ENCODE peak calls at places on chromosomes 12 and 14, in six cellular contexts. S, V, I, O, N and U are unnamed samples. For H3K4me1, the result is how much of the 10 kb centered on the place peaks cover.

GRCh38 chr12:85975716-85976115 is 101.6 kb downstream of the NTS start:
- DNase-seq in S (no peak), N (no peak), V (no peak), I (no peak), O (no peak), U (no peak)

GRCh38 chr14:24921903-24922302 is 128.0 kb downstream of the STXBP6 start:
- DNase-seq in V (no peak), S (no peak), O (no peak), N (peak), I (no peak), U (no peak)

GRCh38 chr14:21894003-21894897 is 220.6 kb upstream of the OR4E1 start:
- DNase-seq in I (peak), V (no peak), S (no peak), O (no peak), N (no peak), U (no peak)

GRCh38 chr14:78697341-78697740 is 527.2 kb downstream of the NRXN3 start:
- DNase-seq in S (no peak), O (no peak), N (peak), I (no peak), V (no peak), U (no peak)

GRCh38 chr14:56131004-56131864 is 13.0 kb downstream of the PELI2 start:
- DNase-seq in O (no peak), N (no peak), V (no peak), S (no peak), I (no peak), U (no peak)

GRCh38 chr12:124588689-124589318 is 21.4 kb upstream of the NCOR2 start:
- DNase-seq in O (no peak), S (no peak), N (peak), I (no peak), V (peak), U (no peak)

GRCh38 chr14:52043690-52044089 is 25.2 kb downstream of the NID2 start:
- DNase-seq in S (no peak), O (no peak), V (no peak), I (peak), N (peak), U (no peak)

GRCh38 chr12:271165-271564 is 8.5 kb upstream of the SLC6A13 start:
- DNase-seq in I (no peak), O (no peak), S (no peak), N (no peak), V (no peak), U (no peak)

GRCh38 chr12:78120866-78121590 is 290.3 kb downstream of the NAV3 start:
- DNase-seq in N (peak), V (no peak), O (no peak), I (no peak), S (no peak), U (no peak)

GRCh38 chr12:51661199-51661598 is 70.2 kb downstream of the SCN8A start:
- DNase-seq in I (no peak), V (no peak), O (no peak), S (no peak), N (no peak), U (no peak)

GRCh38 chr14:99688629-99689028 is 4.5 kb downstream of the CYP46A1 start:
- DNase-seq in S (no peak), N (no peak), I (peak), V (peak), O (no peak), U (no peak)

GRCh38 chr12:6620137-6620884 is 13.1 kb upstream of the CHD4 start:
- DNase-seq in V (no peak), S (peak), O (no peak), N (no peak), I (peak), U (no peak)

GRCh38 chr14:69056389-69056788 is 77.3 kb upstream of the ACTN1 start:
- DNase-seq in S (no peak), O (no peak), N (peak), I (no peak), V (no peak), U (no peak)

GRCh38 chr12:45039757-45040156 is 11.1 kb downstream of the DBX2 start:
- DNase-seq in N (no peak), S (no peak), O (no peak), I (no peak), V (no peak), U (no peak)

GRCh38 chr12:120677765-120678473 is 9.0 kb upstream of the MLEC start:
- DNase-seq in S (no peak), V (no peak), O (no peak), I (no peak), N (no peak), U (no peak)

GRCh38 chr14:53509227-53509822 is 356.2 kb upstream of the DDHD1 start:
- DNase-seq in V (peak), I (no peak), N (peak), O (no peak), S (no peak), U (peak)

GRCh38 chr14:50002926-50003212 is 110.0 kb downstream of the ARF6 start:
- DNase-seq in V (no peak), S (no peak), I (no peak), O (no peak), N (no peak), U (no peak)

GRCh38 chr12:81992461-81992860 is 233.3 kb upstream of the PPFIA2 start:
- DNase-seq in V (no peak), I (peak), N (no peak), O (no peak), S (no peak), U (no peak)

GRCh38 chr12:52494100-52494499 is 1.0 kb upstream of the KRT6A start:
- DNase-seq in V (no peak), I (no peak), S (no peak), N (no peak), O (no peak), U (no peak)

GRCh38 chr14:69460093-69460701 is 24.3 kb upstream of the PLEKHD1 start:
- DNase-seq in V (peak), N (peak), S (no peak), O (no peak), I (peak), U (no peak)

GRCh38 chr14:50871914-50872732 is at the start of gene ABHD12B:
- DNase-seq in I (no peak), V (no peak), S (no peak), N (no peak), O (no peak), U (no peak)

GRCh38 chr12:6608592-6609311 is 1.6 kb upstream of the CHD4 start:
- DNase-seq in N (no peak), O (no peak), I (no peak), V (no peak), S (no peak), U (no peak)

GRCh38 chr14:75648066-75648838 is 12.4 kb downstream of the ERG28 start:
- DNase-seq in S (peak), O (no peak), N (peak), V (peak), I (no peak), U (peak)

GRCh38 chr12:1612196-1612595 is 16.8 kb upstream of the WNT5B start:
- DNase-seq in O (no peak), N (no peak), S (no peak), V (no peak), I (no peak), U (no peak)

GRCh38 chr12:56637621-56638020 is 7.5 kb upstream of the BAZ2A start:
- DNase-seq in S (no peak), N (no peak), O (no peak), V (no peak), I (no peak), U (no peak)

GRCh38 chr12:33427071-33427470 is 12.5 kb downstream of the SYT10 start:
- DNase-seq in V (no peak), S (no peak), N (no peak), I (no peak), O (no peak), U (no peak)

GRCh38 chr12:3933074-3933818 is 60.0 kb upstream of the PARP11 start:
- DNase-seq in I (no peak), O (no peak), S (no peak), V (no peak), N (no peak), U (no peak)

GRCh38 chr14:92962031-92962830 is 39.3 kb downstream of the CHGA start:
- DNase-seq in I (no peak), O (no peak), V (no peak), N (no peak), S (peak), U (no peak)

GRCh38 chr14:75831455-75831854 is 150.3 kb downstream of the TGFB3 start:
- DNase-seq in S (peak), V (no peak), I (peak), O (peak), N (peak), U (peak)

GRCh38 chr12:57027011-57027804 is 10.9 kb upstream of the TAC3 start:
- DNase-seq in I (no peak), O (no peak), N (no peak), V (no peak), S (no peak), U (no peak)

GRCh38 chr12:10574307-10574706 is 39.1 kb downstream of the MAGOHB start:
- DNase-seq in I (no peak), S (no peak), N (no peak), O (no peak), V (no peak), U (no peak)

GRCh38 chr14:68143341-68143807 is 323.8 kb downstream of the RAD51B start:
- DNase-seq in N (peak), S (no peak), V (peak), I (no peak), O (no peak), U (no peak)

GRCh38 chr14:74852922-74853530 is 22.9 kb downstream of the PROX2 start:
- DNase-seq in V (no peak), S (no peak), I (no peak), N (peak), O (no peak), U (no peak)

GRCh38 chr14:63604626-63605025 is 37.0 kb downstream of the WDR89 start:
- DNase-seq in O (no peak), S (no peak), N (no peak), I (no peak), V (no peak), U (no peak)

GRCh38 chr12:80187660-80188090 is 88.3 kb downstream of the OTOGL start:
- DNase-seq in N (peak), V (no peak), O (no peak), S (no peak), I (no peak), U (no peak)

GRCh38 chr12:107684990-107685359 is 624 bp upstream of the PWP1 start:
- DNase-seq in S (no peak), V (no peak), N (peak), O (no peak), I (no peak), U (no peak)

GRCh38 chr14:53964249-53964648 is 7.6 kb upstream of the BMP4 start:
- DNase-seq in S (no peak), N (peak), I (no peak), V (no peak), O (no peak), U (no peak)

GRCh38 chr12:12265571-12266388 is 1.1 kb downstream of the LRP6 start:
- DNase-seq in I (peak), S (no peak), V (no peak), O (no peak), N (peak), U (no peak)

GRCh38 chr14:93996130-93996695 is 888 bp upstream of the CCDC197 start:
- DNase-seq in V (no peak), I (no peak), S (no peak), O (no peak), N (no peak), U (no peak)
- H3K4me1 ChIP-seq in V (under half), I (under half), S (under half), O (under half), N (under half), U (under half)

GRCh38 chr14:103393687-103394626 is 8.7 kb downstream of the MARK3 start:
- DNase-seq in S (peak), V (no peak), N (peak), I (no peak), O (no peak), U (no peak)
- H3K4me1 ChIP-seq in S (half or more), V (half or more), N (under half), I (half or more), O (under half), U (under half)

GRCh38 chr12:108837680-108838079 is 19.7 kb downstream of the SSH1 start:
- DNase-seq in O (no peak), V (no peak), S (peak), I (no peak), N (no peak), U (no peak)

GRCh38 chr12:108839890-108840230 is 17.5 kb downstream of the SSH1 start:
- DNase-seq in I (no peak), S (peak), N (no peak), O (no peak), V (no peak), U (no peak)

GRCh38 chr12:108838194-108839010 is 19.0 kb downstream of the SSH1 start:
- DNase-seq in I (peak), O (peak), S (peak), V (peak), N (peak), U (peak)

GRCh38 chr12:108840605-108841328 is 16.6 kb downstream of the SSH1 start:
- DNase-seq in I (no peak), O (no peak), S (peak), N (peak), V (no peak), U (no peak)

DNA sequence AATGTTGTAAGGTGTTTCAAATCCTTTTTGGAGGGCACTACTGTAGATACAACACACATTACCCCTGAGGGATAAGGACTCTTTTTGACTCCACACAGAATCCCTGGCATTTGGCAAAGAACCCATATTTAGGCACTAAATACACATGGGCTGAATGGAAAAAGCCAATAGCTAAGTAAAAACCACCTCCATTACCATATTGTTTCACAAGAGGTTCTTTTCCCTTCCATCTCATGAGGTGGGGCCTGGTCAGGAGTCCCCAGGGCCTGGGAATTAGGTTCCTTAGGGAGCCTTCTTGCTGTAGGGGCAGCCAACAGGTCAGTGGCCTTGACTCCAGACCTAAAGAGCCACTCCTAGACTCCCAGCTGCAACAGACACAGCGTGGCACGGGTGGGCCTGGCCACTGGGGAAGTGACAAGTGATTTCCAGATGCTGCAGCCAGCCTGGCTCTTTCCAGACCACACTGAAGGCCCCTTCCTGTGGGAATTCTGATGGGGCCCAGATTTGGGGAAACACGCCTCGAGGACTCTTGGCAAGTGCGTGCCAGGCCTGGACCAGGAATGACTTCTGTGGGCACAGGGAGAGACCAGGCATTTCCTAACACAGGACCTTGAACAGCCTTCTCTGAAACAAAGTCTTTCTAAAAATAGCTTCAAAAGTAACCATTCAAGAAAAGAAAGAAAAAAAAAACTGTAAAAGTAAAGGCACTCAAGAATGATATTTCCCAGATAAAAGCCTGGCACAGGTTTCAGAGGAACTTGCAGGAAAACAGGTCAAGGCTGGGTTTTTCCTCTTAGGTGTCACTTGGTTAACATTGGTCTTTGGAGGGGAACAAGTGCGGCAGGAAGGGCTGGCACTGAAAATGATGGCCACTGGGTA is 18.1 kb downstream of the SSH1 start:
- DNase-seq in V (peak), O (peak), S (peak), I (no peak), N (peak), U (no peak)
- H3K4me1 ChIP-seq in V (half or more), O (half or more), S (half or more), I (under half), N (under half), U (half or more)

DNA sequence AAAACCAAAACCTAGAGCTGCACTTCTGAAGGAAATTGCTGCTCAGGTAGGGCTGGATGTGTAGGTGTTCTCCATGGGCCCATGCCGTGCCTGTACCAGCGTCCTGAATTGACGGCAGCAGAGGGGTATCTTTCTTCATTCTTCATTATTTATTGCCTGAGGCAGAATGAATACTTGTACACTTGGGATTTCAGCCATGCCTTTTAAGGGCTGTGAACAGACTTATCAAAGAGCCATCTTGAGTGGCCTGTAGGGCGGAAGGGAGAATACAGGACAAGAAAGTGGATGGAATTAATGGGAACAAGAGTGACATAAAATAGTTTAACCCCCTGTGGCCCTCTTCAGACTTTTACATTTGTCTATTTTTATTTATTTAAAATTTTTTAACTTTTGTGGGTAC is 61.4 kb downstream of the RASSF3 start:
- DNase-seq in O (no peak), V (no peak), S (no peak), N (no peak), I (no peak), U (no peak)
- H3K4me1 ChIP-seq in O (half or more), V (half or more), S (half or more), N (under half), I (half or more), U (half or more)

DNA sequence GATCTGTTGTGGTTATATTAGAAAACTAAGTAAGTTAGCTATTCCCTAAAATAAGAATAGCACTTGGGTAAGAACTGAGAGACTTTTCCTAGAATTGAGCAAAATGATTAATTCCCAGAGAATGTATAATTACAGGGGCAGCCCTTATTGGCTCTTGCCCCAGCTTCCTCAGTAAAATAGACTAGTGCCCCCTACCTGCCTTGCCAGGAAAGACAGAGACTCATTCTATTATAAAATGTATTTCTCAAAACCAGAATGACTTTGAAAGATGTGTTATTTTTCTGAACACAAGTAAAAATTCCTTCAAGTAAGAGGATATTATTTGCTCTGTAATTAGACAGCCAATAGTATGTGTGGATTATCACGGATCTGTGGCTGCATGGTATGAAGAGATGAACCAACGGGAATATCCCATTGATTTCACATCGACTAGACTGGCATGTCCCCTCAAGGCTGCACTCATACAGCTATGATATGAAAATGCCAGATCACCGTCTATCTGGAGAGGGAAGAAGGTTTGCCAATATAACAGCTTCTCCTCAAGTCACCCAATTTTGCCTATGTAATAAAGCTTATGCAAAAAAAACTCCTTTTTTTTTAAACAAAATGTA is 7.4 kb upstream of the GLRX5 start:
- DNase-seq in V (peak), O (no peak), N (peak), I (peak), S (no peak), U (no peak)
- H3K4me1 ChIP-seq in V (half or more), O (half or more), N (under half), I (half or more), S (half or more), U (half or more)

GRCh38 chr12:68612675-68613074 is 2.0 kb downstream of the RAP1B start:
- DNase-seq in O (no peak), I (no peak), V (no peak), S (no peak), N (no peak), U (no peak)
- H3K4me1 ChIP-seq in O (under half), I (under half), V (half or more), S (half or more), N (under half), U (under half)

DNA sequence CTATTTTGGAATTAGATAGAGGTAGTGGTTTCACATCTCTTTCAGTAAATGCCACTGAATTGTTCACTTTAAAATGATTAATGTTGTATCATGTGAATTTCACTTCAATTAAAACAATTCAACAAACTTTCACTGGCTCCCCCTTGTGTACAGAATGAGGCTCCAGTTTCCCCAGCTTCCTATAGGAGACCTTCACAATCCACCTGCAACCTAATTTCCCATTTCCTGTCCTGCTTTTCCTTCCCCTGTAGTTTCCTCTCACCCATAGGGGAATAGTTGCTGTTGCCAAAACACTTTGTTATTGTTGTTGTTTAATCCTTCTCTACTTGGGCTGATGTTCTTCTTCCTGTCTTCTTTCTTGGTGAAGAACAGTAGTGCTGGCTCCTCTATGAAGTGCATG is 59.8 kb downstream of the NPAS3 start:
- DNase-seq in O (no peak), S (no peak), V (no peak), N (peak), I (no peak), U (no peak)
- H3K4me1 ChIP-seq in O (under half), S (under half), V (under half), N (under half), I (under half), U (under half)